ENCODE peak calls at places on chromosomes 5 and 9, in ten cellular contexts. One of them, this sample, is unnamed.

GRCh38 chr5:145506451-145506850 is 328.7 kb downstream of the PRELID2 start:
- DNase-seq in coronary artery: no peak
- DNase-seq in activated T-helper 1 cell treated with anti-CD3 and anti-CD28 coated beads, Interleukin-2, amount 50 U/mL, for 16 hours: no peak
- DNase-seq in SK-N-SH: no peak
- DNase-seq in endothelial cell: no peak
- DNase-seq in sciatic nerve: no peak
- DNase-seq in RWPE1: no peak
- DNase-seq in nephron progenitor cell: no peak
- DNase-seq in colonic mucosa: no peak
- DNase-seq in dermis microvascular lymphatic vessel endothelial cell: no peak
- DNase-seq in this sample: no peak

GRCh38 chr5:139393497-139394122 is 1.3 kb downstream of the PROB1 start:
- DNase-seq in coronary artery: no peak
- DNase-seq in activated T-helper 1 cell treated with anti-CD3 and anti-CD28 coated beads, Interleukin-2, amount 50 U/mL, for 16 hours: no peak
- DNase-seq in SK-N-SH: peak
- DNase-seq in endothelial cell: no peak
- DNase-seq in sciatic nerve: no peak
- DNase-seq in RWPE1: no peak
- DNase-seq in nephron progenitor cell: no peak
- DNase-seq in colonic mucosa: no peak
- DNase-seq in dermis microvascular lymphatic vessel endothelial cell: no peak
- DNase-seq in this sample: no peak

GRCh38 chr9:85117831-85118230 is 448.3 kb downstream of the NTRK2 start:
- DNase-seq in coronary artery: no peak
- DNase-seq in activated T-helper 1 cell treated with anti-CD3 and anti-CD28 coated beads, Interleukin-2, amount 50 U/mL, for 16 hours: no peak
- DNase-seq in SK-N-SH: no peak
- DNase-seq in endothelial cell: no peak
- DNase-seq in sciatic nerve: no peak
- DNase-seq in RWPE1: peak
- DNase-seq in nephron progenitor cell: no peak
- DNase-seq in colonic mucosa: no peak
- DNase-seq in dermis microvascular lymphatic vessel endothelial cell: no peak
- DNase-seq in this sample: no peak

GRCh38 chr5:7991125-7991821 is 122.3 kb downstream of the MTRR start:
- DNase-seq in coronary artery: no peak
- DNase-seq in activated T-helper 1 cell treated with anti-CD3 and anti-CD28 coated beads, Interleukin-2, amount 50 U/mL, for 16 hours: no peak
- DNase-seq in SK-N-SH: peak
- DNase-seq in endothelial cell: no peak
- DNase-seq in sciatic nerve: no peak
- DNase-seq in RWPE1: no peak
- DNase-seq in nephron progenitor cell: no peak
- DNase-seq in colonic mucosa: no peak
- DNase-seq in dermis microvascular lymphatic vessel endothelial cell: no peak
- DNase-seq in this sample: peak

GRCh38 chr5:173839117-173839713 is 48.9 kb upstream of the CPEB4 start:
- DNase-seq in coronary artery: no peak
- DNase-seq in activated T-helper 1 cell treated with anti-CD3 and anti-CD28 coated beads, Interleukin-2, amount 50 U/mL, for 16 hours: no peak
- DNase-seq in SK-N-SH: no peak
- DNase-seq in endothelial cell: no peak
- DNase-seq in sciatic nerve: no peak
- DNase-seq in RWPE1: no peak
- DNase-seq in nephron progenitor cell: no peak
- DNase-seq in colonic mucosa: no peak
- DNase-seq in dermis microvascular lymphatic vessel endothelial cell: no peak
- DNase-seq in this sample: no peak

GRCh38 chr9:127548352-127548878 is 63.7 kb upstream of the STXBP1 start:
- DNase-seq in coronary artery: no peak
- DNase-seq in activated T-helper 1 cell treated with anti-CD3 and anti-CD28 coated beads, Interleukin-2, amount 50 U/mL, for 16 hours: no peak
- DNase-seq in SK-N-SH: no peak
- DNase-seq in endothelial cell: no peak
- DNase-seq in sciatic nerve: no peak
- DNase-seq in RWPE1: no peak
- DNase-seq in nephron progenitor cell: no peak
- DNase-seq in colonic mucosa: no peak
- DNase-seq in dermis microvascular lymphatic vessel endothelial cell: no peak
- DNase-seq in this sample: no peak

GRCh38 chr5:15691536-15691935 is 191.6 kb downstream of the FBXL7 start:
- DNase-seq in coronary artery: no peak
- DNase-seq in activated T-helper 1 cell treated with anti-CD3 and anti-CD28 coated beads, Interleukin-2, amount 50 U/mL, for 16 hours: no peak
- DNase-seq in SK-N-SH: no peak
- DNase-seq in endothelial cell: no peak
- DNase-seq in sciatic nerve: no peak
- DNase-seq in RWPE1: no peak
- DNase-seq in nephron progenitor cell: no peak
- DNase-seq in colonic mucosa: no peak
- DNase-seq in dermis microvascular lymphatic vessel endothelial cell: no peak
- DNase-seq in this sample: no peak

GRCh38 chr9:15468113-15468512 is 42.7 kb downstream of the PSIP1 start:
- DNase-seq in coronary artery: no peak
- DNase-seq in activated T-helper 1 cell treated with anti-CD3 and anti-CD28 coated beads, Interleukin-2, amount 50 U/mL, for 16 hours: no peak
- DNase-seq in SK-N-SH: no peak
- DNase-seq in endothelial cell: no peak
- DNase-seq in sciatic nerve: no peak
- DNase-seq in RWPE1: no peak
- DNase-seq in nephron progenitor cell: no peak
- DNase-seq in colonic mucosa: no peak
- DNase-seq in dermis microvascular lymphatic vessel endothelial cell: no peak
- DNase-seq in this sample: no peak

GRCh38 chr9:15329539-15330109 is 22.6 kb upstream of the TTC39B start:
- DNase-seq in coronary artery: no peak
- DNase-seq in activated T-helper 1 cell treated with anti-CD3 and anti-CD28 coated beads, Interleukin-2, amount 50 U/mL, for 16 hours: no peak
- DNase-seq in SK-N-SH: no peak
- DNase-seq in endothelial cell: no peak
- DNase-seq in sciatic nerve: no peak
- DNase-seq in RWPE1: no peak
- DNase-seq in nephron progenitor cell: no peak
- DNase-seq in colonic mucosa: no peak
- DNase-seq in dermis microvascular lymphatic vessel endothelial cell: no peak
- DNase-seq in this sample: no peak

GRCh38 chr5:146302428-146302827 is 36.2 kb upstream of the POU4F3 start:
- DNase-seq in coronary artery: no peak
- DNase-seq in activated T-helper 1 cell treated with anti-CD3 and anti-CD28 coated beads, Interleukin-2, amount 50 U/mL, for 16 hours: no peak
- DNase-seq in SK-N-SH: no peak
- DNase-seq in endothelial cell: no peak
- DNase-seq in sciatic nerve: no peak
- DNase-seq in RWPE1: no peak
- DNase-seq in nephron progenitor cell: no peak
- DNase-seq in colonic mucosa: no peak
- DNase-seq in dermis microvascular lymphatic vessel endothelial cell: no peak
- DNase-seq in this sample: no peak

GRCh38 chr5:55232194-55232984 is 1.0 kb downstream of the CCNO start:
- DNase-seq in coronary artery: no peak
- DNase-seq in activated T-helper 1 cell treated with anti-CD3 and anti-CD28 coated beads, Interleukin-2, amount 50 U/mL, for 16 hours: no peak
- DNase-seq in SK-N-SH: peak
- DNase-seq in endothelial cell: peak
- DNase-seq in sciatic nerve: no peak
- DNase-seq in RWPE1: peak
- DNase-seq in nephron progenitor cell: peak
- DNase-seq in colonic mucosa: peak
- DNase-seq in dermis microvascular lymphatic vessel endothelial cell: peak
- DNase-seq in this sample: peak

GRCh38 chr9:79799691-79800345 is 228.1 kb downstream of the TLE4 start:
- DNase-seq in coronary artery: no peak
- DNase-seq in activated T-helper 1 cell treated with anti-CD3 and anti-CD28 coated beads, Interleukin-2, amount 50 U/mL, for 16 hours: no peak
- DNase-seq in SK-N-SH: no peak
- DNase-seq in endothelial cell: no peak
- DNase-seq in sciatic nerve: no peak
- DNase-seq in RWPE1: no peak
- DNase-seq in nephron progenitor cell: no peak
- DNase-seq in colonic mucosa: no peak
- DNase-seq in dermis microvascular lymphatic vessel endothelial cell: peak
- DNase-seq in this sample: no peak

GRCh38 chr5:92605591-92605990 is 975.4 kb downstream of the NR2F1-AS1 start:
- DNase-seq in coronary artery: no peak
- DNase-seq in activated T-helper 1 cell treated with anti-CD3 and anti-CD28 coated beads, Interleukin-2, amount 50 U/mL, for 16 hours: no peak
- DNase-seq in SK-N-SH: peak
- DNase-seq in endothelial cell: no peak
- DNase-seq in sciatic nerve: no peak
- DNase-seq in RWPE1: no peak
- DNase-seq in nephron progenitor cell: no peak
- DNase-seq in colonic mucosa: no peak
- DNase-seq in dermis microvascular lymphatic vessel endothelial cell: no peak
- DNase-seq in this sample: no peak

This sample was measured in ACHN.